ENCODE peak calls at places on chromosomes 11 and 22, in ten cellular contexts. M is activated T-cell treated with anti-CD3 and anti-CD28 coated beads for 24 hours; T is AG10803; O is smooth muscle cell of the brain vasculature; Z is fibroblast of pulmonary artery; N is HT-29; E is CD8-positive, alpha-beta T cell; B is stimulated activated CD4-positive, alpha-beta T cell treated with anti-CD3 and anti-CD28 coated beads, Interleukin-12 subunit alpha, Interleukin-12 subunit beta, amount 100 ng/mL, for 24 hours; R is posterior cingulate gyrus; U is T-helper 9 cell. V is an unnamed sample.

GRCh38 chr11:12087075-12087775 is 23.2 kb upstream of the MICAL2 start:
- DNase-seq in M (no peak), T (peak; percentile 93), O (no peak), Z (peak; percentile 68), N (peak; percentile 64), E (peak; percentile 19), B (no peak), R (no peak), U (peak; percentile 32), V (peak; percentile 90)

GRCh38 chr11:84800755-84801346 is 826.3 kb downstream of the DLG2 start:
- DNase-seq in M (no peak), T (peak; percentile 66), O (peak; percentile 15), Z (peak; percentile 31), N (peak; percentile 30), E (no peak), B (no peak), R (no peak), U (no peak), V (peak; percentile 31)

GRCh38 chr22:22167791-22168189 is 76.8 kb upstream of the VPREB1 start:
- DNase-seq in M (no peak), T (no peak), O (no peak), Z (no peak), N (no peak), E (no peak), B (no peak), R (no peak), U (no peak), V (no peak)

GRCh38 chr11:5891216-5891800 is 1.7 kb upstream of the OR52E5 start:
- DNase-seq in M (no peak), T (peak; percentile 9), O (no peak), Z (peak; percentile 29), N (peak; percentile 33), E (no peak), B (no peak), R (no peak), U (no peak), V (peak; percentile 4)

GRCh38 chr11:59141191-59141590 is 1.5 kb upstream of the FAM111A start:
- DNase-seq in M (no peak), T (no peak), O (no peak), Z (no peak), N (no peak), E (no peak), B (no peak), R (no peak), U (no peak), V (no peak)

GRCh38 chr22:21445437-21446127 is 21.6 kb upstream of the TMEM191C start:
- DNase-seq in M (no peak), T (no peak), O (no peak), Z (no peak), N (no peak), E (no peak), B (no peak), R (no peak), U (no peak), V (no peak)

GRCh38 chr11:19789840-19790710 is 77.4 kb downstream of the NAV2 start:
- DNase-seq in M (no peak), T (peak; percentile 91), O (no peak), Z (peak; percentile 77), N (no peak), E (no peak), B (no peak), R (no peak), U (no peak), V (no peak)

GRCh38 chr11:21975242-21975641 is 217.6 kb upstream of the ANO5 start:
- DNase-seq in M (no peak), T (no peak), O (no peak), Z (no peak), N (no peak), E (no peak), B (no peak), R (no peak), U (no peak), V (no peak)

GRCh38 chr11:12164061-12165014 is 53.9 kb downstream of the MICAL2 start:
- DNase-seq in M (no peak), T (peak; percentile 84), O (no peak), Z (peak; percentile 80), N (peak; percentile 94), E (no peak), B (no peak), R (no peak), U (no peak), V (peak; percentile 83)

GRCh38 chr11:20250644-20251247 is 90.5 kb upstream of the DBX1 start:
- DNase-seq in M (no peak), T (no peak), O (no peak), Z (no peak), N (no peak), E (no peak), B (no peak), R (no peak), U (no peak), V (no peak)

GRCh38 chr22:35830305-35830704 is 112.6 kb downstream of the APOL5 start:
- DNase-seq in M (no peak), T (no peak), O (no peak), Z (no peak), N (no peak), E (no peak), B (no peak), R (no peak), U (no peak), V (no peak)

GRCh38 chr11:21514298-21514697 is 678.6 kb upstream of the ANO5 start:
- DNase-seq in M (no peak), T (no peak), O (no peak), Z (no peak), N (peak; percentile 61), E (no peak), B (no peak), R (no peak), U (no peak), V (no peak)

GRCh38 chr11:101435406-101435805 is 148.4 kb downstream of the TRPC6 start:
- DNase-seq in M (no peak), T (no peak), O (no peak), Z (no peak), N (no peak), E (no peak), B (no peak), R (no peak), U (no peak), V (no peak)

GRCh38 chr11:63608353-63609345 is 5.6 kb downstream of the PLAAT3 start:
- DNase-seq in M (no peak), T (peak; percentile 70), O (peak; percentile 45), Z (peak; percentile 61), N (no peak), E (no peak), B (no peak), R (no peak), U (no peak), V (peak; percentile 52)

GRCh38 chr22:46574993-46575914 is 37.8 kb upstream of the CELSR1 start:
- DNase-seq in M (no peak), T (no peak), O (no peak), Z (peak; percentile 10), N (peak; percentile 73), E (no peak), B (no peak), R (peak; percentile 4), U (no peak), V (no peak)

GRCh38 chr22:35987487-35987886 is 41.1 kb downstream of the RBFOX2 start:
- DNase-seq in M (no peak), T (peak; percentile 66), O (no peak), Z (peak; percentile 38), N (no peak), E (no peak), B (no peak), R (no peak), U (no peak), V (peak; percentile 76)

GRCh38 chr11:69705246-69705856 is 1.5 kb upstream of the FGF19 start:
- DNase-seq in M (no peak), T (no peak), O (no peak), Z (no peak), N (no peak), E (no peak), B (no peak), R (no peak), U (no peak), V (no peak)

GRCh38 chr11:118792642-118793124 is 1.7 kb upstream of the DDX6 start:
- DNase-seq in M (peak; percentile 63), T (peak; percentile 85), O (peak; percentile 78), Z (peak; percentile 91), N (peak; percentile 90), E (peak; percentile 19), B (peak; percentile 49), R (peak; percentile 62), U (peak; percentile 36), V (peak; percentile 85)

GRCh38 chr11:79512706-79513469 is 72.1 kb upstream of the TENM4 start:
- DNase-seq in M (no peak), T (no peak), O (no peak), Z (no peak), N (no peak), E (no peak), B (no peak), R (no peak), U (no peak), V (no peak)